ENCODE peak calls at places on chromosome 16, in four cellular contexts. M is K562, B is HepG2, H is WTC11. Q is an unnamed sample.

GRCh38 chr16:82761236-82761635 is 134.5 kb downstream of the CDH13 start:
- DNase-seq in B (no peak), H (no peak), M (no peak), Q (no peak)

GRCh38 chr16:75019007-75019406 is 20.2 kb downstream of the ZNRF1 start:
- DNase-seq in M (no peak), H (no peak), B (no peak), Q (no peak)

GRCh38 chr16:48384305-48384981 is 770 bp downstream of the SIAH1 start:
- DNase-seq in M (peak), B (peak), H (peak), Q (peak)

GRCh38 chr16:11530171-11530940 is 56.4 kb downstream of the LITAF start:
- DNase-seq in B (peak), M (no peak), H (no peak), Q (no peak)

GRCh38 chr16:27175888-27176287 is 27.4 kb upstream of the KDM8 start:
- DNase-seq in H (no peak), B (no peak), M (peak), Q (no peak)

GRCh38 chr16:1464196-1464893 is 10.5 kb downstream of the CLCN7 start:
- DNase-seq in M (no peak), H (peak), B (no peak), Q (no peak)

GRCh38 chr16:4989391-4990006 is 31.4 kb downstream of the SEC14L5 start:
- DNase-seq in B (no peak), H (no peak), M (no peak), Q (no peak)

GRCh38 chr16:3149630-3150345 is 15.0 kb downstream of the ZNF213 start:
- DNase-seq in H (peak), B (no peak), M (peak), Q (peak)

GRCh38 chr16:28596115-28596630 is 677 bp downstream of the SULT1A2 start:
- DNase-seq in B (peak), M (peak), H (no peak), Q (no peak)

GRCh38 chr16:84266451-84266850 is 26.6 kb upstream of the KCNG4 start:
- DNase-seq in H (peak), B (peak), M (peak), Q (peak)

GRCh38 chr16:30535106-30535776 is 583 bp upstream of the ZNF747 start:
- DNase-seq in M (no peak), H (no peak), B (no peak), Q (no peak)

GRCh38 chr16:74757347-74757746 is 17.3 kb downstream of the FA2H start:
- DNase-seq in B (no peak), H (no peak), M (no peak), Q (no peak)

DNA sequence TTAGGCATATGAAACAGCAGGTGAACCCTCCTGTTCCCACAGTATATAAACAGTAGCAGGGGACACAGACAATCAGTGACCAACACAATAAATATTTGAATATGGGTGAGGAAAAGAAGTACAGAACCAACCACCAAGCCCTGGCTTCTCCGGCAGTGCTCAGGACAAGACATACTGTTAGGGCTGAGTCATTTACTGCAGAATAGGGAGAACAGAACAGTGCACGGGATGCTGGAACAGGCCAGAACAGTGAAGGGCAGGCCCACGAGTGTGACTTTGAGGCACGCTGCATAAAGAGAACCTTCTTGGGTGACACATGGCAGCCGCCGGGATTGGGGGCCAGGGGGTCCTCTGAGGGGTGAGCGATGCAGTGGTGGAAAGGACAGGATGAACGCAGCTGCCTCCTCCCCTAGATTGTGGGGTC is 160.4 kb downstream of the CMIP start:
- DNase-seq in B (no peak), H (no peak), M (no peak), Q (no peak)
- TF ChIP-seq SP1 in B (no peak), H (no peak), M (no peak), Q (no peak)

GRCh38 chr16:16797239-16797638 is 418.3 kb downstream of the NPIPA7 start:
- DNase-seq in M (peak), H (peak), B (no peak), Q (no peak)

DNA sequence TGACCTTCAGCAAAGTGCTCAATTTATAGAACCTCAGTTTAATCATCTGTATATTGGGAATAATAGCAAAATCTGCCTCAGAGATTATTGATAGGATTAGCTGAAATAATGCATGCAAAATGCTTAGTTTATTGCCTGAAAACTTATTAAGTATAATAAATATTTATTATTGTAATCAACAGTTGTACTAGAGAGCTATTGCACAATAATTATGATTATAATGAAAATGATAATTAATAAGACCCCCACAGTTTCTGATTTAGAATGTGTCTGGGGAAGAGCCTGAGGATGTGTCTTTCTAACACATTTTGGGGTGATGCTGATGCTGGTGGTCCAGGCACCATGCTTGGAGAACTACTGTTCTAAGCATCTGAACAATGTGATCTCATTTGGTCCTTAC is 419.6 kb downstream of the NPIPA7 start:
- DNase-seq in M (no peak), B (no peak), H (no peak), Q (no peak)
- TF ChIP-seq ELF4 in M (no peak), B (no peak), H (no peak), Q (no peak)

DNA sequence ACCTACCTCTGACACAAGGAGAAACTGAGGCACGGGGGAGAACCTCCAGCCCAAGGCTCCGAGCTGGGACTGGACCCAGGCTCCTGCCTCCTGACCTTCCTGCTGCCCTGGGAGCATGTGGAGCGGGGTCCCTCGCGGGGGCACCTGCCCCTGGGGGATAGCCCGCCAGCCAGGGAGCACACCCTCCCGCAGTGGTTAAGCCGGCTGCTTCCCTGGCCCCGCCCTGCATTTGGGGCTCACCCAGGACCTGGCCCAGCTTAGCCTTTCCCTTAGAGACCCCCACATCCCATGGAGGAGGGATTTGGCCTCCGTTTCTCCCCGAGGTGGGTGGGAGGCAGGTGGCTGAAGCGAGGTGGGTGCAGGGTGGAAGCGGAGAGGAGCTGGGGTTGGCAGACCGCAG is 1.8 kb upstream of the CDH15 start:
- DNase-seq in H (no peak), M (no peak), B (no peak), Q (no peak)
- TF ChIP-seq SP1 in H (no peak), M (no peak), B (no peak), Q (no peak)

DNA sequence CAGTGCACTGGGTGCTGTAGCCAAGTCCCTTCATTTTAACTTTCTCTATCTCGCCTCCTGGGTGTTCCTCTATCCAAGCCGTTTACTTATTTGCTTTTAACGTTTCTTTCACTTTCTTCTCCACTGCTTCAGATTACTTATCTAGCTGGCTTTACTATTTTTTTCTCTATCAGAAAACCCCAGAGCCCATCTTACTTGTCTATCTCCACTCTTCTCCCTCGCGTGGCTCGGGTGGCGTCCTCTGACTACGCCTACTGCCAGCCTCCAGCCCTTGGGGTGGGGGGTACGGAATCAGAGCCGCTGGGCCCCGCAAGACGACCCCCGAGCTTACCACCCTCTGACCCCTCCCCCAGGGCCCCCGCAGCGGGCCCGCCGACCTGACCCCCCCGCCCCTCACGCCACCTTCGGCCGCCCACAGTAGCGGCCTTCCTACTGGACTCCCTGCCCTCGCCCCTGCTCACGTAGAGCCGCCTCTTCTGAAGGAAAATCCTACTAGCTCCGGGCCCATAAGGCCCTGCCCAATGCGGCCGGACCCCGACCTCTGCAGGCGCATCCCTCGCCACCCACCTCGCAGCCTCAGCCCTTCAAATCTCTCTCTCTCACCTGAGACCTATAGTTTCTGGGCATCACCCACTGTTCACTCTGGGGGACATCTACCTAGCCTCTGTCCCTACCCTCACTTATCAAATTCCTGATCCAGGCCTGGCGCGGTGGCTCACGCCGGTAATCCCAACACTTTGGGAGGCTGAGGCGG is 1.0 kb upstream of the SLC12A4 start:
- DNase-seq in B (peak), H (peak), M (peak), Q (no peak)
- TF ChIP-seq ELF4 in B (peak), H (no peak), M (no peak), Q (no peak)

DNA sequence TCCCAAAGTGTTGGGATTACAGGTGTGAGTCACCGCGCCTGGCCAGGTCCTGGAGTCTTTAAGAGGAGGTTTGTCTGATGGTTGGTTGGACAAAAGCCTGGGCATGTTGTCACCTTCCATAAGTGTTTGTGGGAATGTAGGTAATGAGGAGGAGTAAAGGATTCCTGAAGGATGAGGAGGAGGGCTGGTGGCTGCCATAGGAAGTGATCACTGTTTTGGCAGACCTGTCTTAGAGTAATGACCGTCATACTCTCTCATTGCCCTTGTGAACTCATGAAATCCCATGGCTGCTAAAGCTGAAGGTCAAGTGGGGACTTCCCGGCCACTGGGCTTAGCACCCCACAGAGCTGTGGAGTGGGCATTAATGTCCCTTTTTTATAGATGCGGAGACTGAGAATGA is 40.5 kb downstream of the TENT4B start:
- DNase-seq in H (no peak), M (no peak), B (no peak), Q (no peak)
- TF ChIP-seq SP1 in H (no peak), M (no peak), B (no peak), Q (no peak)

GRCh38 chr16:22071352-22071923 is 20.9 kb upstream of the VWA3A start:
- DNase-seq in M (no peak), B (no peak), H (no peak), Q (no peak)
- TF ChIP-seq ELF4 in M (no peak), B (no peak), H (no peak), Q (no peak)

GRCh38 chr16:15746332-15746731 is 96.3 kb downstream of the NDE1 start:
- DNase-seq in H (no peak), B (no peak), M (no peak), Q (no peak)

GRCh38 chr16:15748654-15749053 is 98.6 kb downstream of the NDE1 start:
- DNase-seq in H (no peak), B (no peak), M (no peak), Q (no peak)

GRCh38 chr16:15749985-15750384 is 99.9 kb downstream of the NDE1 start:
- DNase-seq in B (no peak), H (no peak), M (no peak), Q (no peak)

GRCh38 chr16:15749371-15749770 is 99.3 kb downstream of the NDE1 start:
- DNase-seq in M (no peak), B (no peak), H (no peak), Q (no peak)

GRCh38 chr16:15747937-15748336 is 97.9 kb downstream of the NDE1 start:
- DNase-seq in M (no peak), B (no peak), H (no peak), Q (no peak)
- TF ChIP-seq SP1 in M (no peak), B (no peak), H (no peak), Q (no peak)

GRCh38 chr16:58732545-58733247 is 1.4 kb downstream of the GOT2 start:
- DNase-seq in M (peak), H (no peak), B (no peak), Q (no peak)
- TF ChIP-seq ELF4 in M (no peak), H (no peak), B (no peak), Q (no peak)